ENCODE peak calls at places on chromosomes 16 and 17, in four cellular contexts. V, H, W and M are unnamed samples.

GRCh38 chr17:17146791-17147406 is 59.2 kb downstream of the PLD6 start:
- DNase-seq in V (no peak), H (no peak), W (no peak), M (no peak)

GRCh38 chr17:56320443-56320842 is 167.2 kb downstream of the ANKFN1 start:
- DNase-seq in H (no peak), V (no peak), W (no peak), M (no peak)

GRCh38 chr16:59412275-59412841 is 678.2 kb upstream of the GOT2 start:
- DNase-seq in W (no peak), H (no peak), V (peak), M (no peak)

GRCh38 chr16:46686815-46687473 is 2.0 kb downstream of the VPS35 start:
- DNase-seq in H (no peak), W (no peak), V (no peak), M (no peak)

GRCh38 chr16:50185005-50185505 is 31.9 kb downstream of the TENT4B start:
- DNase-seq in V (no peak), H (peak), W (no peak), M (no peak)

GRCh38 chr16:58753711-58754134 is 19.6 kb upstream of the GOT2 start:
- DNase-seq in W (no peak), H (no peak), V (no peak), M (no peak)

GRCh38 chr16:75929056-75929455 is 202.8 kb upstream of the CPHXL start:
- DNase-seq in V (no peak), H (no peak), W (no peak), M (no peak)

GRCh38 chr16:89691231-89691985 is 4.9 kb downstream of the CDK10 start:
- DNase-seq in H (no peak), V (no peak), W (no peak), M (no peak)

GRCh38 chr17:45222994-45223540 is 1.4 kb downstream of the FMNL1 start:
- DNase-seq in H (no peak), W (no peak), V (peak), M (no peak)

GRCh38 chr17:59838196-59838911 is 54.4 kb downstream of the TUBD1 start:
- DNase-seq in W (peak), V (no peak), H (no peak), M (no peak)

GRCh38 chr16:73172621-73173312 is 124.8 kb upstream of the ZFHX3 start:
- DNase-seq in V (peak), H (peak), W (peak), M (no peak)

GRCh38 chr17:50148226-50149098 is 2.0 kb downstream of the PPP1R9B start:
- DNase-seq in V (peak), H (peak), W (peak), M (peak)

GRCh38 chr17:73349138-73349537 is 37.3 kb upstream of the CDC42EP4 start:
- DNase-seq in W (no peak), H (no peak), V (no peak), M (no peak)

GRCh38 chr17:39151680-39152058 is 232 bp upstream of the PLXDC1 start:
- DNase-seq in V (no peak), H (no peak), W (no peak), M (no peak)

GRCh38 chr17:32486701-32487459 is at the start of gene CDK5R1:
- DNase-seq in V (peak), W (peak), H (peak), M (peak)

GRCh38 chr16:70151391-70151790 is 22.2 kb upstream of the CLEC18C start:
- DNase-seq in V (no peak), W (no peak), H (no peak), M (no peak)

GRCh38 chr17:38912221-38912813 is 13.1 kb upstream of the LASP1NB start:
- DNase-seq in W (peak), H (no peak), V (no peak), M (no peak)

GRCh38 chr17:39775075-39775474 is 37.3 kb downstream of the GRB7 start:
- DNase-seq in V (no peak), H (no peak), W (no peak), M (no peak)

GRCh38 chr17:6648181-6648580 is 3.2 kb downstream of the MED31 start:
- DNase-seq in V (no peak), W (no peak), H (no peak), M (peak)

GRCh38 chr17:40251576-40251975 is 32.5 kb downstream of the WIPF2 start:
- DNase-seq in H (peak), V (peak), W (peak), M (no peak)

GRCh38 chr16:89922477-89922883 is 662 bp upstream of the TUBB3 start:
- DNase-seq in V (peak), H (peak), W (peak), M (no peak)

GRCh38 chr16:19165101-19165500 is 2.9 kb upstream of the SYT17 start:
- DNase-seq in W (no peak), V (no peak), H (peak), M (no peak)

GRCh38 chr17:41352597-41353366 is 2.2 kb upstream of the KRT33A start:
- DNase-seq in V (no peak), W (no peak), H (no peak), M (no peak)

GRCh38 chr17:42118545-42118944 is 2.6 kb downstream of the KAT2A start:
- DNase-seq in W (peak), H (no peak), V (no peak), M (no peak)